ENCODE peak calls at places on chromosomes 13 and 19, in eight cellular contexts. R is OCI-LY7, N is progenitor cell of endocrine pancreas, T is left ventricle myocardium inferior, S is T-helper 1 cell, B is iPS DF 6.9, E is DMS79 treated with DMSO at 0.1 percent for 48 hours, Q is NCI-H748 treated with DMSO at 0.1 percent for 48 hours. V is an unnamed sample.

GRCh38 chr19:46916971-46917370 is 56.2 kb downstream of the ARHGAP35 start:
- DNase-seq in R (no peak), N (no peak), T (no peak), S (no peak), B (no peak), E (no peak), Q (no peak), V (no peak)

GRCh38 chr19:33472696-33473624 is 48.6 kb downstream of the PEPD start:
- DNase-seq in R (no peak), N (no peak), T (no peak), S (no peak), B (no peak), E (no peak), Q (no peak), V (peak)

GRCh38 chr19:5083547-5083965 is 114.6 kb downstream of the KDM4B start:
- DNase-seq in R (no peak), N (no peak), T (peak), S (no peak), B (no peak), E (no peak), Q (no peak), V (no peak)

GRCh38 chr19:38564981-38565685 is 52.6 kb downstream of the MAP4K1 start:
- DNase-seq in R (no peak), N (no peak), T (no peak), S (no peak), B (no peak), E (peak), Q (no peak), V (no peak)

GRCh38 chr19:10565028-10565566 is 713 bp downstream of the KRI1 start:
- DNase-seq in R (peak), N (peak), T (no peak), S (peak), B (no peak), E (peak), Q (no peak), V (peak)

GRCh38 chr13:98026457-98026857 is 73.0 kb downstream of the IPO5 start:
- DNase-seq in R (no peak), N (no peak), T (no peak), S (no peak), B (no peak), E (no peak), Q (no peak), V (no peak)

GRCh38 chr19:10321417-10321797 is 5.6 kb upstream of the FDX2 start:
- DNase-seq in R (no peak), N (no peak), T (no peak), S (no peak), B (no peak), E (no peak), Q (no peak), V (no peak)

GRCh38 chr13:110980921-110981320 is 66.1 kb upstream of the ANKRD10 start:
- DNase-seq in R (no peak), N (no peak), T (no peak), S (no peak), B (no peak), E (no peak), Q (no peak), V (no peak)

GRCh38 chr19:1006711-1007398 is 6.6 kb downstream of the GRIN3B start:
- DNase-seq in R (no peak), N (no peak), T (no peak), S (no peak), B (no peak), E (no peak), Q (no peak), V (no peak)

GRCh38 chr19:5718032-5718578 is 1.8 kb downstream of the LONP1 start:
- DNase-seq in R (no peak), N (no peak), T (no peak), S (no peak), B (no peak), E (no peak), Q (no peak), V (no peak)

GRCh38 chr13:100394005-100394695 is 194.4 kb downstream of the GGACT start:
- DNase-seq in R (no peak), N (no peak), T (no peak), S (no peak), B (no peak), E (peak), Q (no peak), V (no peak)

GRCh38 chr19:8631425-8631819 is 989 bp downstream of the NFILZ start:
- DNase-seq in R (no peak), N (no peak), T (no peak), S (no peak), B (no peak), E (no peak), Q (no peak), V (no peak)

GRCh38 chr19:14479309-14479984 is 4.3 kb upstream of the PTGER1 start:
- DNase-seq in R (no peak), N (no peak), T (no peak), S (no peak), B (no peak), E (no peak), Q (no peak), V (no peak)

GRCh38 chr13:96652506-96652905 is 341.8 kb downstream of the OXGR1 start:
- DNase-seq in R (no peak), N (no peak), T (no peak), S (no peak), B (no peak), E (no peak), Q (no peak), V (no peak)

GRCh38 chr13:34179481-34179880 is 361.5 kb downstream of the RFC3 start:
- DNase-seq in R (no peak), N (no peak), T (no peak), S (no peak), B (no peak), E (peak), Q (no peak), V (no peak)

GRCh38 chr19:29499261-29499920 is 26.4 kb upstream of the VSTM2B start:
- DNase-seq in R (no peak), N (no peak), T (no peak), S (no peak), B (no peak), E (no peak), Q (no peak), V (peak)

GRCh38 chr13:112616586-112617381 is 28.8 kb upstream of the TUBGCP3 start:
- DNase-seq in R (peak), N (no peak), T (no peak), S (no peak), B (peak), E (no peak), Q (peak), V (no peak)

GRCh38 chr19:898663-899062 is 5.4 kb downstream of the RNU6-9 start:
- DNase-seq in R (peak), N (no peak), T (no peak), S (peak), B (no peak), E (no peak), Q (peak), V (no peak)

GRCh38 chr13:96948127-96948526 is 46.1 kb downstream of the OXGR1 start:
- DNase-seq in R (no peak), N (no peak), T (no peak), S (no peak), B (no peak), E (no peak), Q (no peak), V (no peak)

GRCh38 chr13:98279473-98280175 is 102.6 kb upstream of the RNF113B start:
- DNase-seq in R (peak), N (no peak), T (no peak), S (no peak), B (no peak), E (peak), Q (no peak), V (no peak)

GRCh38 chr19:42474743-42475142 is 32.0 kb upstream of the CXCL17 start:
- DNase-seq in R (no peak), N (no peak), T (no peak), S (no peak), B (no peak), E (no peak), Q (no peak), V (no peak)

GRCh38 chr13:32334676-32335075 is 19.4 kb downstream of the BRCA2 start:
- DNase-seq in R (no peak), N (no peak), T (no peak), S (no peak), B (no peak), E (no peak), Q (no peak), V (no peak)

GRCh38 chr19:46654621-46655152 is 6.3 kb downstream of the DACT3 start:
- DNase-seq in R (no peak), N (no peak), T (no peak), S (no peak), B (no peak), E (no peak), Q (no peak), V (no peak)

GRCh38 chr13:31913459-31913858 is 118.1 kb upstream of the FRY start:
- DNase-seq in R (no peak), N (no peak), T (no peak), S (no peak), B (no peak), E (no peak), Q (no peak), V (no peak)